ENCODE peak calls at places on chromosomes 11 and 22, in six cellular contexts. J, T, N, I, U and E are unnamed samples.

GRCh38 chr11:69922015-69922595 is 102.9 kb upstream of the FGF3 start:
- DNase-seq in J (no peak), N (no peak), T (no peak), I (no peak), U (no peak), E (no peak)

GRCh38 chr11:117856252-117856651 is 20.2 kb downstream of the FXYD6 start:
- DNase-seq in U (no peak), N (no peak), T (no peak), J (no peak), I (no peak), E (no peak)

GRCh38 chr11:35343033-35343598 is 76.2 kb downstream of the SLC1A2 start:
- DNase-seq in N (peak; percentile 58), U (no peak), I (no peak), T (no peak), J (no peak), E (peak; percentile 84)

GRCh38 chr22:19779685-19780268 is 19.2 kb downstream of the TBX1 start:
- DNase-seq in U (peak; percentile 68), J (no peak), I (no peak), N (no peak), T (no peak), E (no peak)

GRCh38 chr11:59053387-59053786 is 32.7 kb upstream of the GLYATL1B start:
- DNase-seq in I (peak; percentile 77), J (peak; percentile 61), U (peak; percentile 68), N (peak; percentile 44), T (no peak), E (peak; percentile 70)

GRCh38 chr11:69748637-69749036 is 26.5 kb downstream of the FGF4 start:
- DNase-seq in N (no peak), I (no peak), U (no peak), T (no peak), J (no peak), E (no peak)

GRCh38 chr11:15473954-15474837 is 359.5 kb downstream of the INSC start:
- DNase-seq in I (no peak), J (no peak), T (no peak), N (no peak), U (no peak), E (no peak)

GRCh38 chr11:1048375-1049070 is 12.0 kb upstream of the MUC6 start:
- DNase-seq in T (no peak), I (no peak), N (no peak), U (no peak), J (no peak), E (no peak)

GRCh38 chr22:18067548-18068341 is 10.0 kb upstream of the PEX26 start:
- DNase-seq in T (no peak), N (no peak), J (peak; percentile 44), I (no peak), U (peak; percentile 24), E (no peak)

GRCh38 chr11:69385832-69386415 is 92.0 kb downstream of the MYEOV start:
- DNase-seq in N (no peak), U (no peak), J (no peak), I (no peak), T (no peak), E (no peak)

GRCh38 chr11:79439893-79440450 is 858 bp downstream of the TENM4 start:
- DNase-seq in T (peak; percentile 55), U (no peak), J (no peak), N (no peak), I (no peak), E (no peak)

GRCh38 chr22:41672780-41673509 is 15.7 kb downstream of the SNU13 start:
- DNase-seq in N (no peak), U (no peak), I (no peak), T (no peak), J (peak; percentile 49), E (no peak)

GRCh38 chr22:24947881-24948280 is 1.4 kb upstream of the LHFPL7 start:
- DNase-seq in T (no peak), J (no peak), N (no peak), U (no peak), I (no peak), E (no peak)

GRCh38 chr11:9703280-9703679 is 39.4 kb downstream of the SWAP70 start:
- DNase-seq in T (no peak), N (no peak), J (no peak), I (no peak), U (no peak), E (no peak)

GRCh38 chr11:132784441-132784840 is 747.9 kb downstream of the OPCML start:
- DNase-seq in I (no peak), T (no peak), U (no peak), N (no peak), J (peak; percentile 33), E (no peak)

GRCh38 chr11:63767415-63768231 is 952 bp downstream of the ZFTA start:
- DNase-seq in U (peak; percentile 75), J (peak; percentile 74), I (peak; percentile 48), T (peak; percentile 68), N (peak; percentile 17), E (peak; percentile 37)

GRCh38 chr22:39250838-39251237 is 6.1 kb upstream of the PDGFB start:
- DNase-seq in J (no peak), U (no peak), T (no peak), N (no peak), I (no peak), E (no peak)

GRCh38 chr11:8709002-8709672 is 26.5 kb downstream of the RPL27A start:
- DNase-seq in U (peak; percentile 93), J (peak; percentile 58), T (no peak), I (no peak), N (no peak), E (no peak)

GRCh38 chr22:50027639-50028537 is 15.3 kb upstream of the IL17REL start:
- DNase-seq in J (peak; percentile 43), U (peak; percentile 92), I (no peak), T (no peak), N (no peak), E (peak; percentile 15)

GRCh38 chr11:11731311-11732083 is 109.7 kb upstream of the GALNT18 start:
- DNase-seq in I (no peak), T (peak; percentile 52), U (peak; percentile 28), N (no peak), J (peak; percentile 85), E (no peak)

GRCh38 chr11:16337421-16338213 is 18.7 kb downstream of the SOX6 start:
- DNase-seq in I (no peak), U (no peak), J (no peak), T (no peak), N (no peak), E (no peak)

GRCh38 chr22:25403752-25404471 is 160.6 kb upstream of the GRK3 start:
- DNase-seq in J (peak; percentile 72), T (no peak), N (no peak), I (no peak), U (peak; percentile 83), E (no peak)

GRCh38 chr11:61493832-61494231 is 14.7 kb upstream of the LRRC10B start:
- DNase-seq in U (no peak), N (no peak), I (no peak), J (no peak), T (no peak), E (no peak)

GRCh38 chr11:46249103-46249942 is 28.1 kb upstream of the CREB3L1 start:
- DNase-seq in T (no peak), U (peak; percentile 78), I (no peak), J (peak; percentile 31), N (no peak), E (no peak)

GRCh38 chr22:50157976-50158375 is 12.6 kb upstream of the PANX2 start:
- DNase-seq in T (no peak), I (no peak), N (no peak), U (no peak), J (no peak), E (no peak)

GRCh38 chr22:23226497-23226850 is 46.2 kb downstream of the BCR start:
- DNase-seq in T (no peak), J (peak; percentile 35), N (no peak), U (peak; percentile 73), I (no peak), E (no peak)

GRCh38 chr11:72519220-72519881 is 85.0 kb upstream of the CLPB start:
- DNase-seq in N (no peak), J (peak; percentile 62), T (no peak), I (peak; percentile 15), U (peak; percentile 34), E (no peak)

GRCh38 chr11:69542314-69543168 is 61.1 kb downstream of the LINC01488 start:
- DNase-seq in T (no peak), N (no peak), I (no peak), J (peak; percentile 27), U (no peak), E (no peak)

GRCh38 chr11:11420512-11420911 is 67.5 kb upstream of the CSNK2A3 start:
- DNase-seq in J (no peak), N (no peak), I (no peak), T (no peak), U (no peak), E (no peak)

GRCh38 chr22:45072322-45072903 is 62.6 kb upstream of the PHF21B start:
- DNase-seq in N (no peak), U (no peak), I (no peak), T (no peak), J (peak; percentile 93), E (no peak)

GRCh38 chr11:73277467-73277866 is 5.3 kb downstream of the P2RY6 start:
- DNase-seq in I (no peak), U (no peak), T (no peak), J (no peak), N (no peak), E (no peak)

GRCh38 chr11:13503393-13503792 is 7.6 kb upstream of the PTH start:
- DNase-seq in I (no peak), N (no peak), T (no peak), J (no peak), U (no peak), E (no peak)

GRCh38 chr11:63666874-63667273 is 4.3 kb downstream of the ATL3 start:
- DNase-seq in U (no peak), I (no peak), J (peak; percentile 84), T (no peak), N (no peak), E (no peak)

GRCh38 chr22:47558828-47559700 is 796.6 kb downstream of the TBC1D22A start:
- DNase-seq in U (no peak), J (no peak), I (no peak), T (no peak), N (no peak), E (no peak)